ENCODE peak calls at places on chromosomes 4 and X, in nine cellular contexts. X is AG09309, F is pancreas, V is lung microvascular endothelial cell, J is epithelial cell of prostate, B is GM23338, P is retina, C is AG09319, M is mucosa of gallbladder. R is an unnamed sample.

GRCh38 chrX:22296871-22297270 is 24.2 kb downstream of the CBLL2 start:
- DNase-seq in X (no peak), F (no peak), V (no peak), J (no peak), B (no peak), P (no peak), C (peak; percentile 42), M (no peak), R (no peak)

GRCh38 chrX:72105436-72105835 is 26.3 kb downstream of the RTL5 start:
- DNase-seq in X (no peak), F (no peak), V (no peak), J (no peak), B (no peak), P (no peak), C (no peak), M (no peak), R (no peak)

GRCh38 chrX:17007134-17007768 is 60.8 kb downstream of the REPS2 start:
- DNase-seq in X (no peak), F (no peak), V (peak; percentile 42), J (no peak), B (peak; percentile 44), P (peak; percentile 11), C (no peak), M (no peak), R (no peak)

GRCh38 chr4:13765535-13765934 is 138.0 kb upstream of the BOD1L1 start:
- DNase-seq in X (no peak), F (no peak), V (peak; percentile 11), J (no peak), B (no peak), P (no peak), C (no peak), M (no peak), R (no peak)

GRCh38 chr4:164614999-164615398 is 138.9 kb upstream of the SMIM31 start:
- DNase-seq in X (no peak), F (no peak), V (no peak), J (no peak), B (no peak), P (no peak), C (no peak), M (no peak), R (no peak)

GRCh38 chr4:27198246-27198645 is 337.6 kb downstream of the STIM2 start:
- DNase-seq in X (no peak), F (no peak), V (no peak), J (no peak), B (no peak), P (no peak), C (no peak), M (no peak), R (no peak)

GRCh38 chrX:19776753-19777152 is 110.6 kb downstream of the SH3KBP1 start:
- DNase-seq in X (no peak), F (no peak), V (no peak), J (no peak), B (no peak), P (no peak), C (no peak), M (no peak), R (no peak)

GRCh38 chr4:6641164-6641970 is 882 bp downstream of the MRFAP1 start:
- DNase-seq in X (no peak), F (peak; percentile 48), V (peak; percentile 65), J (no peak), B (peak; percentile 45), P (no peak), C (no peak), M (peak; percentile 45), R (peak; percentile 23)

GRCh38 chr4:2924765-2925301 is 38.4 kb downstream of the NOP14 start:
- DNase-seq in X (no peak), F (peak; percentile 13), V (no peak), J (no peak), B (no peak), P (no peak), C (no peak), M (no peak), R (no peak)

GRCh38 chr4:60579335-60579734 is 620.8 kb upstream of the ADGRL3 start:
- DNase-seq in X (no peak), F (no peak), V (no peak), J (peak; percentile 24), B (no peak), P (no peak), C (no peak), M (no peak), R (peak; percentile 0)

GRCh38 chrX:118773782-118774181 is 46.4 kb downstream of the IL13RA1 start:
- DNase-seq in X (no peak), F (no peak), V (no peak), J (peak; percentile 89), B (no peak), P (no peak), C (no peak), M (no peak), R (no peak)

GRCh38 chrX:120251471-120252011 is 929 bp downstream of the ZBTB33 start:
- DNase-seq in X (no peak), F (peak; percentile 29), V (peak; percentile 32), J (no peak), B (peak; percentile 32), P (peak; percentile 57), C (no peak), M (no peak), R (no peak)

GRCh38 chrX:105483011-105483410 is 262.5 kb upstream of the TEX13A start:
- DNase-seq in X (no peak), F (no peak), V (peak; percentile 0), J (peak; percentile 49), B (no peak), P (no peak), C (no peak), M (no peak), R (no peak)

GRCh38 chr4:186881521-186882220 is 158.0 kb upstream of the FAT1 start:
- DNase-seq in X (peak; percentile 23), F (no peak), V (no peak), J (peak; percentile 26), B (no peak), P (no peak), C (no peak), M (no peak), R (no peak)

GRCh38 chrX:19886888-19887531 is 390 bp downstream of the SH3KBP1 start:
- DNase-seq in X (no peak), F (peak; percentile 23), V (no peak), J (no peak), B (peak; percentile 19), P (peak; percentile 21), C (no peak), M (no peak), R (no peak)

GRCh38 chr4:153611679-153612078 is 72.4 kb upstream of the TLR2 start:
- DNase-seq in X (no peak), F (no peak), V (no peak), J (no peak), B (no peak), P (no peak), C (no peak), M (no peak), R (no peak)

GRCh38 chrX:110167952-110168451 is 149.9 kb downstream of the AMMECR1 start:
- DNase-seq in X (no peak), F (no peak), V (peak; percentile 41), J (no peak), B (peak; percentile 74), P (no peak), C (no peak), M (no peak), R (no peak)

GRCh38 chrX:10597871-10598270 is 22.5 kb downstream of the MID1 start:
- DNase-seq in X (no peak), F (no peak), V (peak; percentile 66), J (no peak), B (peak; percentile 52), P (no peak), C (no peak), M (no peak), R (no peak)

GRCh38 chr4:88189881-88190585 is 31.6 kb upstream of the ABCG2 start:
- DNase-seq in X (no peak), F (no peak), V (no peak), J (no peak), B (no peak), P (no peak), C (no peak), M (no peak), R (no peak)

GRCh38 chrX:100424012-100424411 is 13.9 kb upstream of the PCDH19 start:
- DNase-seq in X (no peak), F (no peak), V (peak; percentile 49), J (no peak), B (peak; percentile 58), P (no peak), C (no peak), M (no peak), R (no peak)

GRCh38 chr4:114052227-114052626 is 72.8 kb upstream of the ARSJ start:
- DNase-seq in X (no peak), F (no peak), V (no peak), J (no peak), B (no peak), P (no peak), C (no peak), M (no peak), R (no peak)

GRCh38 chr4:183264614-183265013 is 55.5 kb downstream of the CLDN22 start:
- DNase-seq in X (no peak), F (no peak), V (no peak), J (no peak), B (no peak), P (no peak), C (no peak), M (no peak), R (peak; percentile 38)

GRCh38 chrX:151393514-151393913 is 3.5 kb upstream of the VMA21 start:
- DNase-seq in X (no peak), F (no peak), V (peak; percentile 36), J (no peak), B (peak; percentile 74), P (no peak), C (no peak), M (no peak), R (no peak)

GRCh38 chrX:86148024-86148511 is at the start of gene DACH2:
- DNase-seq in X (no peak), F (peak; percentile 85), V (peak; percentile 70), J (no peak), B (peak; percentile 82), P (peak; percentile 82), C (no peak), M (peak; percentile 76), R (no peak)

GRCh38 chrX:106670631-106671030 is 55.9 kb upstream of the RNF128 start:
- DNase-seq in X (no peak), F (no peak), V (no peak), J (no peak), B (no peak), P (no peak), C (no peak), M (no peak), R (no peak)

GRCh38 chrX:7485041-7485440 is 337.1 kb upstream of the PUDP start:
- DNase-seq in X (no peak), F (no peak), V (no peak), J (no peak), B (no peak), P (no peak), C (no peak), M (no peak), R (no peak)

GRCh38 chrX:56726609-56727008 is 2.4 kb upstream of the NBDY start:
- DNase-seq in X (peak; percentile 13), F (no peak), V (peak; percentile 79), J (no peak), B (peak; percentile 60), P (peak; percentile 9), C (no peak), M (peak; percentile 20), R (no peak)